ENCODE peak calls at places on chromosomes 16 and 17, in nine cellular contexts. R is GM20000, X is astrocyte, W is WTC11, V is pancreas, L is lower lobe of right lung, H is heart right ventricle, M is thoracic aorta, B is Peyer's patch. T is an unnamed sample.
A peak's percentile ranks its signal among the peaks of the same experiment; 100 is the strongest.

GRCh38 chr17:17305282-17305801 is 2.2 kb downstream of the NT5M start:
- DNase-seq in L (no peak), H (no peak), M (no peak), R (peak; percentile 86), X (no peak), W (no peak), V (no peak), B (no peak), T (no peak)

GRCh38 chr17:76549539-76549938 is 9.7 kb downstream of the PRCD start:
- DNase-seq in B (no peak), M (no peak), R (no peak), V (no peak), H (no peak), W (no peak), L (no peak), X (no peak), T (no peak)

GRCh38 chr16:72910875-72911274 is 137.1 kb downstream of the ZFHX3 start:
- DNase-seq in M (no peak), B (no peak), V (no peak), H (no peak), W (no peak), R (no peak), X (no peak), L (no peak), T (no peak)

GRCh38 chr17:70183508-70183907 is 14.2 kb downstream of the KCNJ2 start:
- DNase-seq in B (no peak), X (no peak), W (no peak), H (no peak), R (no peak), M (no peak), V (no peak), L (no peak), T (no peak)

GRCh38 chr16:11665071-11665491 is 3.2 kb upstream of the SNN start:
- DNase-seq in H (no peak), M (no peak), X (no peak), L (no peak), W (peak; percentile 55), V (no peak), B (no peak), R (no peak), T (no peak)

GRCh38 chr17:59298512-59298911 is 32.9 kb upstream of the YPEL2 start:
- DNase-seq in L (no peak), B (no peak), V (no peak), W (no peak), M (no peak), X (no peak), R (no peak), H (no peak), T (no peak)

GRCh38 chr17:19019041-19019941 is 14.7 kb upstream of the FAM83G start:
- DNase-seq in B (no peak), R (no peak), H (no peak), V (peak; percentile 73), L (peak; percentile 44), M (no peak), W (no peak), X (no peak), T (no peak)

GRCh38 chr17:51287412-51287811 is 27.1 kb downstream of the UTP18 start:
- DNase-seq in M (no peak), H (no peak), R (no peak), X (no peak), B (no peak), V (no peak), L (no peak), W (no peak), T (no peak)

GRCh38 chr17:65564793-65565192 is 3.3 kb upstream of the AXIN2 start:
- DNase-seq in W (no peak), L (no peak), X (peak; percentile 32), B (no peak), H (no peak), V (no peak), M (peak; percentile 11), R (no peak), T (no peak)

GRCh38 chr16:80105160-80105559 is 435.6 kb upstream of the DYNLRB2 start:
- DNase-seq in B (no peak), H (no peak), V (no peak), M (no peak), X (peak; percentile 64), W (no peak), L (no peak), R (no peak), T (no peak)

GRCh38 chr17:77670125-77670524 is 288.4 kb upstream of the TNRC6C start:
- DNase-seq in X (no peak), M (no peak), L (no peak), R (no peak), B (no peak), W (no peak), V (no peak), H (no peak), T (no peak)

GRCh38 chr17:72125742-72126141 is 4.9 kb downstream of the SOX9 start:
- DNase-seq in X (peak; percentile 74), B (no peak), R (no peak), H (no peak), L (no peak), M (no peak), W (no peak), V (no peak), T (no peak)

GRCh38 chr16:57106767-57107166 is 14.4 kb downstream of the CPNE2 start:
- DNase-seq in X (no peak), L (no peak), R (no peak), H (peak; percentile 58), V (no peak), B (no peak), M (no peak), W (no peak), T (no peak)

GRCh38 chr16:1333149-1333812 is at the start of gene BAIAP3:
- DNase-seq in M (no peak), B (peak; percentile 72), L (no peak), W (peak; percentile 62), R (peak; percentile 89), V (no peak), X (no peak), H (peak; percentile 66), T (no peak)

GRCh38 chr17:64661731-64661980 is 451 bp downstream of the SMURF2 start:
- DNase-seq in X (no peak), L (no peak), M (no peak), B (no peak), H (no peak), V (no peak), R (no peak), W (no peak), T (peak; percentile 77)

GRCh38 chr16:73011926-73012325 is 36.0 kb downstream of the ZFHX3 start:
- DNase-seq in B (no peak), L (no peak), H (no peak), W (no peak), V (no peak), R (no peak), M (no peak), X (no peak), T (peak; percentile 50)

GRCh38 chr17:63350364-63350763 is 95.7 kb downstream of the CYB561 start:
- DNase-seq in W (no peak), R (no peak), X (no peak), H (no peak), B (no peak), V (no peak), L (no peak), M (no peak), T (no peak)

GRCh38 chr17:1724869-1725641 is 551 bp downstream of the WDR81 start:
- DNase-seq in V (peak; percentile 80), X (no peak), W (peak; percentile 36), R (no peak), H (no peak), L (peak; percentile 72), M (no peak), B (no peak), T (peak; percentile 77)
- TF ChIP-seq CTCF in V (no peak), X (no peak), W (no peak), R (no peak), H (peak; percentile 2), L (no peak), M (no peak), B (peak; percentile 14), T (no peak)

GRCh38 chr16:88754912-88755744 is 29.9 kb downstream of the PIEZO1 start:
- DNase-seq in H (no peak), M (no peak), L (no peak), R (peak; percentile 66), W (peak; percentile 72), X (peak; percentile 63), B (no peak), V (no peak), T (no peak)
- TF ChIP-seq CTCF in H (peak; percentile 35), M (no peak), L (peak; percentile 24), R (no peak), W (no peak), X (peak; percentile 17), B (no peak), V (no peak), T (no peak)

GRCh38 chr17:2751482-2751881 is 2.0 kb upstream of the CCDC92B start:
- DNase-seq in B (no peak), M (no peak), W (peak; percentile 27), V (no peak), X (no peak), L (no peak), R (no peak), H (no peak), T (no peak)
- TF ChIP-seq CTCF in B (no peak), M (no peak), W (no peak), V (no peak), X (no peak), L (no peak), R (no peak), H (no peak), T (no peak)

GRCh38 chr17:37752482-37752881 is 7.6 kb upstream of the HNF1B start:
- DNase-seq in M (no peak), W (no peak), H (no peak), R (no peak), X (peak; percentile 72), L (no peak), B (no peak), V (no peak), T (no peak)

GRCh38 chr17:37747222-37747621 is 2.4 kb upstream of the HNF1B start:
- DNase-seq in L (no peak), B (no peak), M (no peak), V (no peak), X (no peak), W (no peak), R (no peak), H (no peak), T (no peak)

GRCh38 chr17:37746617-37747016 is 1.8 kb upstream of the HNF1B start:
- DNase-seq in H (no peak), R (no peak), W (no peak), V (no peak), B (no peak), L (no peak), X (no peak), M (no peak), T (no peak)

GRCh38 chr17:37754363-37754762 is 9.5 kb upstream of the HNF1B start:
- DNase-seq in M (no peak), X (no peak), H (no peak), W (no peak), B (no peak), R (no peak), V (no peak), L (no peak), T (no peak)

DNA sequence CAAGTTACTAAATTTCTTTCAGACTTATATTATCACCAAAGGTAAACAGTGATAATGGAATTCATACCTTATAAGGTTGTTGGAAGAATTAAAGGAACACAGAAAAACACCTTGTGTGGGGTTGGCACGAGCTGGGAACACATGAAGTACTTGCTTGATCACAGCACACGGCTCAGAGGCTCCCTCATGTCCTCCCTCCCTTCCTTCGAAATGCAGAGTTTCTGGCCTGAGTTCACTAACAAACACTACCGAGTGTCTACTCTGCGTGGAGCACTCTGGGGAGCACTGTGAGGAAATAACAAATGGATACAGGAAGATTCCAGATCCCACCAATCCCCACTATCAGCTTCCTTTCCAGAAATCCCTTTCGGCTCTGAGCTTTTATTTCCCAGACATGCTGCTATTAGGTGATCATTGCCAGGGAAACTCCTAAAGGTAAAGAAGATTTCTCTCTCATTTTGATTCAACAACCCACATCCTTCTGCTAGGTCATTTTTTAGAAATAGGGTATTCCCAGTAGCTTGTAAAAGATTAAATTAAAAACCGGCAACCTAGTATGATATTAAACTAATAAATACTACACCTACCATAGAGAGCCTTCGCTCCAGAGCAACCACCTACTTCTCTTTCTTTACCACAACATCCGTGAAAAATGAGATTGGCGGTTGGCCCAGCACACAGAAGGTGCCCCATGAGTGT is 6.1 kb upstream of the HNF1B start:
- DNase-seq in R (no peak), V (no peak), L (no peak), M (no peak), H (no peak), X (no peak), W (no peak), B (no peak), T (no peak)
- TF ChIP-seq CTCF in R (no peak), V (no peak), L (no peak), M (no peak), H (no peak), X (no peak), W (no peak), B (no peak), T (no peak)

T was measured in coronary artery.